ENCODE peak calls at places on chromosome 21, in ten cellular contexts. One of them, this sample, is unnamed.

GRCh38 chr21:35398366-35398982 is 349.4 kb upstream of the RUNX1 start:
- DNase-seq in bronchial epithelial cell: no peak
- DNase-seq in T1000: no peak
- DNase-seq in skeletal muscle cell: no peak
- DNase-seq in KG1: peak; percentile 71
- DNase-seq in central memory CD4-positive, alpha-beta T cell: no peak
- DNase-seq in kidney epithelial cell: no peak
- DNase-seq in adrenal gland: no peak
- DNase-seq in amygdala: no peak
- DNase-seq in pancreas: no peak
- DNase-seq in this sample: no peak

GRCh38 chr21:30714436-30714835 is 4.1 kb downstream of the KRTAP21-3 start:
- DNase-seq in bronchial epithelial cell: no peak
- DNase-seq in adrenal gland: no peak
- DNase-seq in skeletal muscle cell: no peak
- DNase-seq in T1000: no peak
- DNase-seq in amygdala: no peak
- DNase-seq in central memory CD4-positive, alpha-beta T cell: no peak
- DNase-seq in pancreas: no peak
- DNase-seq in KG1: no peak
- DNase-seq in kidney epithelial cell: no peak
- DNase-seq in this sample: no peak

GRCh38 chr21:37257967-37258877 is 8.9 kb downstream of the VPS26C start:
- DNase-seq in pancreas: peak; percentile 30
- DNase-seq in bronchial epithelial cell: peak; percentile 72
- DNase-seq in adrenal gland: peak; percentile 78
- DNase-seq in amygdala: peak; percentile 21
- DNase-seq in central memory CD4-positive, alpha-beta T cell: peak; percentile 79
- DNase-seq in T1000: no peak
- DNase-seq in KG1: peak; percentile 73
- DNase-seq in skeletal muscle cell: no peak
- DNase-seq in kidney epithelial cell: no peak
- DNase-seq in this sample: peak; percentile 82

GRCh38 chr21:42056468-42056867 is 14.6 kb upstream of the UMODL1 start:
- DNase-seq in central memory CD4-positive, alpha-beta T cell: no peak
- DNase-seq in kidney epithelial cell: no peak
- DNase-seq in amygdala: no peak
- DNase-seq in T1000: no peak
- DNase-seq in skeletal muscle cell: no peak
- DNase-seq in pancreas: no peak
- DNase-seq in KG1: no peak
- DNase-seq in adrenal gland: no peak
- DNase-seq in bronchial epithelial cell: no peak
- DNase-seq in this sample: no peak

GRCh38 chr21:38806153-38806941 is 618 bp downstream of the ETS2 start:
- DNase-seq in central memory CD4-positive, alpha-beta T cell: peak; percentile 24
- DNase-seq in skeletal muscle cell: no peak
- DNase-seq in pancreas: peak; percentile 18
- DNase-seq in KG1: no peak
- DNase-seq in amygdala: no peak
- DNase-seq in T1000: no peak
- DNase-seq in kidney epithelial cell: no peak
- DNase-seq in adrenal gland: no peak
- DNase-seq in bronchial epithelial cell: no peak
- DNase-seq in this sample: peak; percentile 27

GRCh38 chr21:46411691-46412090 is 47.0 kb upstream of the DIP2A start:
- DNase-seq in skeletal muscle cell: no peak
- DNase-seq in adrenal gland: no peak
- DNase-seq in kidney epithelial cell: no peak
- DNase-seq in T1000: no peak
- DNase-seq in pancreas: no peak
- DNase-seq in KG1: no peak
- DNase-seq in amygdala: no peak
- DNase-seq in bronchial epithelial cell: no peak
- DNase-seq in central memory CD4-positive, alpha-beta T cell: no peak
- DNase-seq in this sample: no peak

GRCh38 chr21:38809170-38809878 is 3.6 kb downstream of the ETS2 start:
- DNase-seq in skeletal muscle cell: no peak
- DNase-seq in T1000: no peak
- DNase-seq in pancreas: no peak
- DNase-seq in bronchial epithelial cell: no peak
- DNase-seq in adrenal gland: no peak
- DNase-seq in amygdala: no peak
- DNase-seq in kidney epithelial cell: no peak
- DNase-seq in central memory CD4-positive, alpha-beta T cell: no peak
- DNase-seq in KG1: peak; percentile 38
- DNase-seq in this sample: no peak

GRCh38 chr21:35635261-35635660 is 425.1 kb downstream of the SETD4 start:
- DNase-seq in adrenal gland: no peak
- DNase-seq in KG1: no peak
- DNase-seq in T1000: peak; percentile 50
- DNase-seq in central memory CD4-positive, alpha-beta T cell: no peak
- DNase-seq in amygdala: no peak
- DNase-seq in kidney epithelial cell: peak; percentile 62
- DNase-seq in pancreas: no peak
- DNase-seq in bronchial epithelial cell: peak; percentile 97
- DNase-seq in skeletal muscle cell: peak; percentile 94
- DNase-seq in this sample: no peak

GRCh38 chr21:43305336-43305665 is 121.6 kb downstream of the SIK1 start:
- DNase-seq in central memory CD4-positive, alpha-beta T cell: no peak
- DNase-seq in amygdala: no peak
- DNase-seq in pancreas: no peak
- DNase-seq in bronchial epithelial cell: no peak
- DNase-seq in kidney epithelial cell: no peak
- DNase-seq in adrenal gland: no peak
- DNase-seq in KG1: no peak
- DNase-seq in T1000: no peak
- DNase-seq in skeletal muscle cell: no peak
- DNase-seq in this sample: no peak

GRCh38 chr21:42887321-42887720 is 5.8 kb upstream of the NDUFV3 start:
- DNase-seq in amygdala: no peak
- DNase-seq in pancreas: no peak
- DNase-seq in central memory CD4-positive, alpha-beta T cell: no peak
- DNase-seq in KG1: no peak
- DNase-seq in bronchial epithelial cell: no peak
- DNase-seq in adrenal gland: no peak
- DNase-seq in skeletal muscle cell: no peak
- DNase-seq in T1000: no peak
- DNase-seq in kidney epithelial cell: no peak
- DNase-seq in this sample: no peak

GRCh38 chr21:37061926-37062591 is 10.8 kb downstream of the PIGP start:
- DNase-seq in central memory CD4-positive, alpha-beta T cell: no peak
- DNase-seq in adrenal gland: no peak
- DNase-seq in kidney epithelial cell: no peak
- DNase-seq in bronchial epithelial cell: no peak
- DNase-seq in skeletal muscle cell: peak; percentile 48
- DNase-seq in amygdala: no peak
- DNase-seq in KG1: no peak
- DNase-seq in T1000: no peak
- DNase-seq in pancreas: no peak
- DNase-seq in this sample: no peak

GRCh38 chr21:8994640-8995511 is 1526.5 kb upstream of the TPTE start:
- DNase-seq in pancreas: no peak
- DNase-seq in KG1: no peak
- DNase-seq in skeletal muscle cell: no peak
- DNase-seq in kidney epithelial cell: no peak
- DNase-seq in bronchial epithelial cell: peak; percentile 81
- DNase-seq in adrenal gland: no peak
- DNase-seq in amygdala: no peak
- DNase-seq in T1000: no peak
- DNase-seq in central memory CD4-positive, alpha-beta T cell: no peak
- DNase-seq in this sample: no peak

GRCh38 chr21:46355161-46356004 is 31.4 kb downstream of the PCNT start:
- DNase-seq in amygdala: no peak
- DNase-seq in bronchial epithelial cell: no peak
- DNase-seq in T1000: no peak
- DNase-seq in skeletal muscle cell: no peak
- DNase-seq in adrenal gland: no peak
- DNase-seq in KG1: no peak
- DNase-seq in central memory CD4-positive, alpha-beta T cell: no peak
- DNase-seq in pancreas: no peak
- DNase-seq in kidney epithelial cell: no peak
- DNase-seq in this sample: no peak

GRCh38 chr21:43812139-43812821 is 22.9 kb downstream of the RRP1 start:
- DNase-seq in amygdala: no peak
- DNase-seq in kidney epithelial cell: no peak
- DNase-seq in adrenal gland: no peak
- DNase-seq in skeletal muscle cell: no peak
- DNase-seq in pancreas: no peak
- DNase-seq in central memory CD4-positive, alpha-beta T cell: no peak
- DNase-seq in T1000: no peak
- DNase-seq in bronchial epithelial cell: peak; percentile 88
- DNase-seq in KG1: no peak
- DNase-seq in this sample: no peak

GRCh38 chr21:22791986-22792560 is 1793.9 kb downstream of the NCAM2 start:
- DNase-seq in central memory CD4-positive, alpha-beta T cell: peak; percentile 6
- DNase-seq in adrenal gland: peak; percentile 63
- DNase-seq in kidney epithelial cell: peak; percentile 1
- DNase-seq in KG1: peak; percentile 42
- DNase-seq in skeletal muscle cell: peak; percentile 1
- DNase-seq in bronchial epithelial cell: peak; percentile 25
- DNase-seq in T1000: no peak
- DNase-seq in pancreas: no peak
- DNase-seq in amygdala: no peak
- DNase-seq in this sample: peak; percentile 28

GRCh38 chr21:44925027-44925755 is 4.5 kb upstream of the ITGB2 start:
- DNase-seq in adrenal gland: no peak
- DNase-seq in pancreas: no peak
- DNase-seq in bronchial epithelial cell: peak; percentile 60
- DNase-seq in skeletal muscle cell: peak; percentile 33
- DNase-seq in kidney epithelial cell: no peak
- DNase-seq in central memory CD4-positive, alpha-beta T cell: no peak
- DNase-seq in KG1: no peak
- DNase-seq in T1000: no peak
- DNase-seq in amygdala: no peak
- DNase-seq in this sample: no peak

GRCh38 chr21:33059319-33059894 is 10.5 kb upstream of the OLIG1 start:
- DNase-seq in kidney epithelial cell: no peak
- DNase-seq in central memory CD4-positive, alpha-beta T cell: no peak
- DNase-seq in bronchial epithelial cell: peak; percentile 29
- DNase-seq in adrenal gland: no peak
- DNase-seq in skeletal muscle cell: no peak
- DNase-seq in KG1: peak; percentile 19
- DNase-seq in pancreas: no peak
- DNase-seq in T1000: no peak
- DNase-seq in amygdala: no peak
- DNase-seq in this sample: no peak

GRCh38 chr21:35484856-35485255 is 435.8 kb upstream of the RUNX1 start:
- DNase-seq in KG1: no peak
- DNase-seq in kidney epithelial cell: no peak
- DNase-seq in pancreas: no peak
- DNase-seq in bronchial epithelial cell: no peak
- DNase-seq in adrenal gland: no peak
- DNase-seq in amygdala: no peak
- DNase-seq in skeletal muscle cell: no peak
- DNase-seq in T1000: no peak
- DNase-seq in central memory CD4-positive, alpha-beta T cell: no peak
- DNase-seq in this sample: no peak

GRCh38 chr21:24693779-24694178 is 913.5 kb downstream of the MRPL39 start:
- DNase-seq in KG1: no peak
- DNase-seq in T1000: no peak
- DNase-seq in kidney epithelial cell: no peak
- DNase-seq in amygdala: no peak
- DNase-seq in pancreas: no peak
- DNase-seq in central memory CD4-positive, alpha-beta T cell: no peak
- DNase-seq in adrenal gland: no peak
- DNase-seq in skeletal muscle cell: no peak
- DNase-seq in bronchial epithelial cell: no peak
- DNase-seq in this sample: no peak

GRCh38 chr21:38857152-38857825 is 51.6 kb downstream of the ETS2 start:
- DNase-seq in pancreas: no peak
- DNase-seq in bronchial epithelial cell: no peak
- DNase-seq in T1000: no peak
- DNase-seq in kidney epithelial cell: no peak
- DNase-seq in KG1: no peak
- DNase-seq in central memory CD4-positive, alpha-beta T cell: no peak
- DNase-seq in amygdala: no peak
- DNase-seq in skeletal muscle cell: no peak
- DNase-seq in adrenal gland: no peak
- DNase-seq in this sample: no peak

GRCh38 chr21:28641731-28642130 is 350.9 kb downstream of the LTN1 start:
- DNase-seq in T1000: no peak
- DNase-seq in adrenal gland: no peak
- DNase-seq in central memory CD4-positive, alpha-beta T cell: no peak
- DNase-seq in KG1: no peak
- DNase-seq in amygdala: no peak
- DNase-seq in skeletal muscle cell: no peak
- DNase-seq in pancreas: no peak
- DNase-seq in bronchial epithelial cell: no peak
- DNase-seq in kidney epithelial cell: no peak
- DNase-seq in this sample: no peak

GRCh38 chr21:16279658-16280581 is 550.1 kb downstream of the USP25 start:
- DNase-seq in pancreas: no peak
- DNase-seq in kidney epithelial cell: no peak
- DNase-seq in skeletal muscle cell: peak; percentile 23
- DNase-seq in bronchial epithelial cell: no peak
- DNase-seq in amygdala: peak; percentile 12
- DNase-seq in adrenal gland: peak; percentile 75
- DNase-seq in KG1: no peak
- DNase-seq in central memory CD4-positive, alpha-beta T cell: no peak
- DNase-seq in T1000: no peak
- DNase-seq in this sample: no peak

GRCh38 chr21:36478207-36478701 is 1.7 kb downstream of the CLDN14 start:
- DNase-seq in T1000: peak; percentile 48
- DNase-seq in KG1: no peak
- DNase-seq in central memory CD4-positive, alpha-beta T cell: no peak
- DNase-seq in adrenal gland: no peak
- DNase-seq in skeletal muscle cell: peak; percentile 52
- DNase-seq in bronchial epithelial cell: peak; percentile 96
- DNase-seq in kidney epithelial cell: peak; percentile 81
- DNase-seq in amygdala: no peak
- DNase-seq in pancreas: no peak
- DNase-seq in this sample: no peak

GRCh38 chr21:33185852-33186251 is 43.9 kb upstream of the IFNAR2 start:
- DNase-seq in bronchial epithelial cell: no peak
- DNase-seq in pancreas: no peak
- DNase-seq in T1000: no peak
- DNase-seq in central memory CD4-positive, alpha-beta T cell: peak; percentile 59
- DNase-seq in kidney epithelial cell: no peak
- DNase-seq in KG1: no peak
- DNase-seq in amygdala: no peak
- DNase-seq in adrenal gland: no peak
- DNase-seq in skeletal muscle cell: no peak
- DNase-seq in this sample: peak; percentile 42

GRCh38 chr21:43654806-43655489 is 4.3 kb downstream of the HSF2BP start:
- DNase-seq in central memory CD4-positive, alpha-beta T cell: no peak
- DNase-seq in skeletal muscle cell: peak; percentile 25
- DNase-seq in KG1: no peak
- DNase-seq in kidney epithelial cell: no peak
- DNase-seq in T1000: no peak
- DNase-seq in bronchial epithelial cell: peak; percentile 62
- DNase-seq in adrenal gland: peak; percentile 69
- DNase-seq in amygdala: no peak
- DNase-seq in pancreas: no peak
- DNase-seq in this sample: no peak

GRCh38 chr21:27077501-27077900 is 110.6 kb upstream of the ADAMTS5 start:
- DNase-seq in central memory CD4-positive, alpha-beta T cell: no peak
- DNase-seq in amygdala: no peak
- DNase-seq in T1000: no peak
- DNase-seq in pancreas: no peak
- DNase-seq in adrenal gland: no peak
- DNase-seq in kidney epithelial cell: no peak
- DNase-seq in bronchial epithelial cell: no peak
- DNase-seq in skeletal muscle cell: no peak
- DNase-seq in KG1: no peak
- DNase-seq in this sample: no peak

GRCh38 chr21:44897326-44898010 is 23.2 kb downstream of the ITGB2 start:
- DNase-seq in adrenal gland: no peak
- DNase-seq in central memory CD4-positive, alpha-beta T cell: no peak
- DNase-seq in KG1: no peak
- DNase-seq in pancreas: no peak
- DNase-seq in skeletal muscle cell: no peak
- DNase-seq in kidney epithelial cell: no peak
- DNase-seq in T1000: no peak
- DNase-seq in bronchial epithelial cell: no peak
- DNase-seq in amygdala: no peak
- DNase-seq in this sample: no peak

GRCh38 chr21:16534408-16535099 is 804.8 kb downstream of the USP25 start:
- DNase-seq in bronchial epithelial cell: peak; percentile 40
- DNase-seq in pancreas: peak; percentile 42
- DNase-seq in KG1: no peak
- DNase-seq in central memory CD4-positive, alpha-beta T cell: no peak
- DNase-seq in adrenal gland: peak; percentile 90
- DNase-seq in kidney epithelial cell: no peak
- DNase-seq in T1000: no peak
- DNase-seq in skeletal muscle cell: peak; percentile 65
- DNase-seq in amygdala: peak; percentile 62
- DNase-seq in this sample: no peak